ENCODE peak calls at places on chromosomes 7 and 10, in four cellular contexts. D, S, W and G are unnamed samples.

GRCh38 chr7:32588657-32589056 is 93.4 kb downstream of the AVL9 start:
- DNase-seq in D (no peak), S (no peak), W (no peak), G (no peak)

GRCh38 chr10:91006752-91007346 is 86.0 kb upstream of the ANKRD1 start:
- DNase-seq in D (no peak), S (no peak), W (peak; percentile 41), G (no peak)

GRCh38 chr7:16528520-16528919 is 1.9 kb downstream of the LRRC72 start:
- DNase-seq in S (no peak), D (no peak), W (no peak), G (no peak)

GRCh38 chr7:132394283-132395003 is 181.8 kb downstream of the PLXNA4 start:
- DNase-seq in D (no peak), W (peak; percentile 38), S (no peak), G (no peak)

GRCh38 chr10:100658269-100658668 is 87.1 kb upstream of the PAX2 start:
- DNase-seq in W (no peak), D (no peak), S (no peak), G (no peak)

GRCh38 chr7:90383879-90384278 is 19.4 kb upstream of the CLDN12 start:
- DNase-seq in S (no peak), D (no peak), W (no peak), G (no peak)

GRCh38 chr10:124323145-124323725 is 95.5 kb downstream of the OAT start:
- DNase-seq in S (peak; percentile 11), D (no peak), W (no peak), G (no peak)

GRCh38 chr10:94038024-94038423 is 44.3 kb downstream of the PLCE1 start:
- DNase-seq in S (no peak), W (no peak), D (no peak), G (no peak)

GRCh38 chr10:77836299-77836820 is 90.2 kb downstream of the DLG5 start:
- DNase-seq in D (peak; percentile 68), S (no peak), W (peak; percentile 91), G (no peak)

GRCh38 chr7:40401406-40401805 is 266.6 kb downstream of the SUGCT start:
- DNase-seq in S (no peak), D (no peak), W (no peak), G (no peak)

GRCh38 chr10:129848571-129849451 is 115.3 kb downstream of the EBF3 start:
- DNase-seq in S (no peak), D (no peak), W (no peak), G (peak; percentile 14)

GRCh38 chr10:99869581-99869980 is 87.1 kb downstream of the ABCC2 start:
- DNase-seq in S (no peak), D (no peak), W (no peak), G (no peak)

GRCh38 chr7:2729893-2730716 is 42.1 kb downstream of the AMZ1 start:
- DNase-seq in W (no peak), D (no peak), S (peak; percentile 64), G (no peak)

GRCh38 chr7:1889556-1890181 is 219.6 kb downstream of the ELFN1 start:
- DNase-seq in W (peak; percentile 16), D (no peak), S (no peak), G (no peak)

GRCh38 chr7:26279405-26279804 is 12.3 kb upstream of the SNX10 start:
- DNase-seq in W (peak; percentile 39), D (no peak), S (no peak), G (no peak)

GRCh38 chr7:70752794-70753241 is 379.1 kb upstream of the GALNT17 start:
- DNase-seq in W (no peak), S (no peak), D (no peak), G (no peak)

GRCh38 chr10:24952701-24953349 is 419 bp upstream of the PRTFDC1 start:
- DNase-seq in W (peak; percentile 49), S (peak; percentile 67), D (peak; percentile 48), G (peak; percentile 43)

GRCh38 chr7:11648104-11648503 is 183.9 kb downstream of the THSD7A start:
- DNase-seq in S (no peak), D (no peak), W (no peak), G (no peak)

GRCh38 chr10:86658751-86659150 is 4.4 kb downstream of the OPN4 start:
- DNase-seq in D (no peak), W (no peak), S (no peak), G (no peak)

GRCh38 chr10:35451103-35452016 is 115.1 kb downstream of the CCNY start:
- DNase-seq in D (no peak), W (no peak), S (no peak), G (no peak)

GRCh38 chr7:129757991-129758390 is 146.5 kb downstream of the NRF1 start:
- DNase-seq in S (no peak), W (no peak), D (no peak), G (no peak)

GRCh38 chr7:64610997-64611396 is 48.1 kb upstream of the ZNF680 start:
- DNase-seq in S (no peak), D (no peak), W (no peak), G (no peak)
- H3K9me3 ChIP-seq in S (no peaks in the 10 kb centered on the region), D (no peaks in the 10 kb centered on the region), W (no peaks in the 10 kb centered on the region), G (no peaks in the 10 kb centered on the region)

GRCh38 chr7:75711634-75712494 is 26.9 kb downstream of the HIP1 start:
- DNase-seq in D (no peak), W (no peak), S (no peak), G (peak; percentile 21)
- H3K9me3 ChIP-seq in D (peaks cover 14% of the 10 kb centered on the region), W (no peaks in the 10 kb centered on the region), S (no peaks in the 10 kb centered on the region), G (no peaks in the 10 kb centered on the region)

GRCh38 chr10:4655406-4655805 is 170.6 kb upstream of the AKR1E2 start:
- DNase-seq in D (no peak), S (no peak), W (no peak), G (no peak)
- H3K9me3 ChIP-seq in D (no peaks in the 10 kb centered on the region), S (no peaks in the 10 kb centered on the region), W (no peaks in the 10 kb centered on the region), G (no peaks in the 10 kb centered on the region)

DNA sequence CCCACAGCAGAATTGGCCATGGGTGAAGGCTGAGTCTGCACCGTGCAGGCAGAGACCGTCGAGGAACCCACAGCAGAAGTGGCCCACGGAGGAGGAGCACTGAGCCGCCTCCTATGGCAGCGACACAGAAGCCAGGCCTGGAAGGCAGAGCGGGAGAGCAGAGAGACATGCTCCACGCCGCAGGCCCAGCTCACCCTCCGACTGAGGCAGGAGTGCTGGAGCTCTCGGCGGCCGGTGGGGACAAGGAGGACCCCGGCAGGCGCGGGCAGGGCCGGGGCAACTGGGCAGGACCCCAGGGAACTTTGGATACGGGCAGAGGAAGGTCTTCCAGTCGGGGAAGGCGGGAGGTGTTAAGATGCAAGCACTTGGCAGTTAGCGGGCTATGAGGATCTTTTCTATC is 420.4 kb downstream of the DNAJB6 start:
- DNase-seq in S (no peak), D (no peak), W (no peak), G (peak; percentile 37)
- H3K9me3 ChIP-seq in S (no peaks in the 10 kb centered on the region), D (no peaks in the 10 kb centered on the region), W (no peaks in the 10 kb centered on the region), G (no peaks in the 10 kb centered on the region)

GRCh38 chr10:1661861-1662260 is 75.5 kb downstream of the ADARB2 start:
- DNase-seq in D (no peak), W (no peak), S (no peak), G (no peak)
- H3K9me3 ChIP-seq in D (no peaks in the 10 kb centered on the region), W (no peaks in the 10 kb centered on the region), S (no peaks in the 10 kb centered on the region), G (no peaks in the 10 kb centered on the region)

GRCh38 chr7:43879477-43879876 is 10.2 kb upstream of the MRPS24 start:
- DNase-seq in W (no peak), S (no peak), D (no peak), G (no peak)

GRCh38 chr7:43877968-43878864 is 8.9 kb upstream of the MRPS24 start:
- DNase-seq in S (no peak), W (no peak), D (no peak), G (no peak)

GRCh38 chr7:43876976-43877745 is 7.8 kb upstream of the MRPS24 start:
- DNase-seq in S (no peak), D (no peak), W (no peak), G (no peak)

GRCh38 chr7:43880596-43880995 is 11.3 kb upstream of the MRPS24 start:
- DNase-seq in S (no peak), W (no peak), D (no peak), G (no peak)

GRCh38 chr7:43878867-43879266 is 9.6 kb upstream of the MRPS24 start:
- DNase-seq in D (no peak), W (no peak), S (no peak), G (no peak)
- H3K9me3 ChIP-seq in D (no peaks in the 10 kb centered on the region), W (no peaks in the 10 kb centered on the region), S (no peaks in the 10 kb centered on the region), G (no peaks in the 10 kb centered on the region)

DNA sequence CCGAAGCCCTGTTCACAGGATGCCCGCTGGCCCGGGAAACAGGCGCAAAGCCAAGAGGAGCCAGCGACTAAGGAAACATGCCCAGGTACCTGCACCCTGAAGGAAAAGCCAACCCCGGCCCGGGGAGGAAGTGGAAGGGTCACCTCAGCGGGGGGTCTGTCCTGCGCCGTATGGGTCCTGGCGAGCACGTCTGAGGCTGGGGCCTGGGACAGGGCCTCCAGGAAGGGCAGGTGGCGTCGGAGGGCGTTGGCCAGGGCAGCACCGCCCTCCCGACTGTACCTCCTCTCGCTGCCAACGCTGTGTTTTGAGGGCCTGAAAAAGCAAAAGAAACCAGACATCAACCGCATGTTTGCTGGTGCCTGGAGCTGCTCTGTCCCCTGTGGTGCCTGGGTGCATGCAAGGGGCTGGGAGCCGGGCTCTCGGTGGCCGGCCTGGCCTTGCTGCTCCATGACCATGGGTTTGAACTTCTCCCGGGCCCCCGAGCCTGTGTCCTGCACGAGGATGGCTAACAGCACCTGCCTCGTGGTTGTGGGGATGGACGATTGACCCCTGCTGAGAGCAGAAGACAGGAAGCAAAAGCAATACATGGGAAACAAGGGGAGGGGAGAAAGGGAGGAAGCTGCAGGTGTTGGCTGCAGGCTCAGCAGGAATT is 395.3 kb downstream of the PTPRN2 start:
- DNase-seq in S (no peak), W (no peak), D (no peak), G (no peak)
- H3K9me3 ChIP-seq in S (no peaks in the 10 kb centered on the region), W (no peaks in the 10 kb centered on the region), D (no peaks in the 10 kb centered on the region), G (no peaks in the 10 kb centered on the region)